ENCODE peak calls at places on chromosomes 1 and 21, in four cellular contexts. C, W, J and O are unnamed samples.

GRCh38 chr1:39885516-39885915 is 2.2 kb upstream of the TRIT1 start:
- DNase-seq in C (no peak), W (no peak), J (no peak), O (no peak)

GRCh38 chr1:21880619-21880970 is 56.5 kb downstream of the HSPG2 start:
- DNase-seq in C (no peak), W (no peak), J (no peak), O (no peak)

GRCh38 chr1:175540928-175541645 is 202.3 kb downstream of the TNR start:
- DNase-seq in C (no peak), W (no peak), J (no peak), O (no peak)

GRCh38 chr1:45822644-45823043 is 19.2 kb downstream of the MAST2 start:
- DNase-seq in C (no peak), W (no peak), J (no peak), O (no peak)

GRCh38 chr1:171644805-171645483 is 7.5 kb downstream of the MYOC start:
- DNase-seq in C (peak; percentile 65), W (peak; percentile 89), J (peak; percentile 68), O (peak; percentile 91)

GRCh38 chr1:35470964-35471613 is 86.1 kb downstream of the KIAA0319L start:
- DNase-seq in C (no peak), W (no peak), J (no peak), O (no peak)

GRCh38 chr21:34074283-34075098 is 1.1 kb downstream of the MRPS6 start:
- DNase-seq in C (no peak), W (peak; percentile 42), J (no peak), O (no peak)

GRCh38 chr1:235617808-235618207 is 31.8 kb downstream of the GNG4 start:
- DNase-seq in C (no peak), W (no peak), J (no peak), O (no peak)

GRCh38 chr1:227788279-227789041 is 27.0 kb upstream of the PRSS38 start:
- DNase-seq in C (no peak), W (peak; percentile 88), J (peak; percentile 88), O (peak; percentile 64)

GRCh38 chr1:109163549-109163948 is 49.6 kb downstream of the ELAPOR1 start:
- DNase-seq in C (no peak), W (no peak), J (no peak), O (no peak)

GRCh38 chr1:53640696-53641065 is 98.3 kb downstream of the GLIS1 start:
- DNase-seq in C (no peak), W (no peak), J (peak; percentile 23), O (no peak)

GRCh38 chr21:37257967-37258877 is 8.9 kb downstream of the VPS26C start:
- DNase-seq in C (no peak), W (peak; percentile 73), J (peak; percentile 73), O (no peak)

GRCh38 chr1:110152133-110152785 is 2.0 kb downstream of the SLC6A17 start:
- DNase-seq in C (no peak), W (no peak), J (no peak), O (no peak)

GRCh38 chr1:116854294-116854693 is 55.4 kb upstream of the PTGFRN start:
- DNase-seq in C (no peak), W (no peak), J (no peak), O (no peak)

GRCh38 chr1:212368073-212368484 is 46.6 kb downstream of the PACC1 start:
- DNase-seq in C (peak; percentile 42), W (peak; percentile 65), J (no peak), O (no peak)

GRCh38 chr1:22318279-22318983 is 133.2 kb upstream of the ZBTB40 start:
- DNase-seq in C (no peak), W (no peak), J (no peak), O (no peak)

GRCh38 chr1:54667797-54668196 is 26.2 kb downstream of the MROH7 start:
- DNase-seq in C (no peak), W (no peak), J (no peak), O (no peak)

GRCh38 chr1:8679929-8680504 is 137.4 kb downstream of the RERE start:
- DNase-seq in C (no peak), W (no peak), J (no peak), O (no peak)

GRCh38 chr21:35924714-35925301 is 135.5 kb downstream of the SETD4 start:
- DNase-seq in C (no peak), W (no peak), J (no peak), O (no peak)

GRCh38 chr1:46643368-46643775 is 24.8 kb downstream of the ATPAF1 start:
- DNase-seq in C (peak; percentile 65), W (peak; percentile 31), J (no peak), O (no peak)

GRCh38 chr1:67823645-67824044 is 9.6 kb downstream of the GNG12 start:
- DNase-seq in C (no peak), W (no peak), J (no peak), O (no peak)

GRCh38 chr21:46457801-46458314 is 833 bp upstream of the DIP2A start:
- DNase-seq in C (no peak), W (peak; percentile 43), J (peak; percentile 79), O (peak; percentile 62)

GRCh38 chr1:181084606-181084969 is 3.9 kb upstream of the IER5 start:
- DNase-seq in C (no peak), W (no peak), J (no peak), O (no peak)

GRCh38 chr1:222620566-222620965 is 2.7 kb downstream of the MIA3 start:
- DNase-seq in C (no peak), W (no peak), J (no peak), O (no peak)

GRCh38 chr21:25002676-25003075 is 604.6 kb downstream of the MRPL39 start:
- DNase-seq in C (no peak), W (no peak), J (no peak), O (no peak)

GRCh38 chr1:203607169-203607873 is 19.3 kb upstream of the ATP2B4 start:
- DNase-seq in C (no peak), W (no peak), J (peak; percentile 73), O (no peak)

GRCh38 chr1:192445243-192445642 is 128.5 kb downstream of the RGS21 start:
- DNase-seq in C (no peak), W (no peak), J (no peak), O (no peak)

GRCh38 chr1:193031431-193031830 is 27.7 kb downstream of the UCHL5 start:
- DNase-seq in C (no peak), W (no peak), J (no peak), O (no peak)

GRCh38 chr1:25610822-25611630 is 5.6 kb upstream of the MAN1C1 start:
- DNase-seq in C (no peak), W (no peak), J (no peak), O (no peak)

GRCh38 chr1:28112388-28113311 is 24.2 kb upstream of the EYA3 start:
- DNase-seq in C (no peak), W (peak; percentile 27), J (no peak), O (peak; percentile 68)

GRCh38 chr1:237938553-237938952 is 47.8 kb upstream of the ZP4 start:
- DNase-seq in C (no peak), W (peak; percentile 32), J (no peak), O (no peak)

GRCh38 chr1:66532798-66533783 is 862 bp upstream of the SGIP1 start:
- DNase-seq in C (no peak), W (no peak), J (peak; percentile 71), O (no peak)

GRCh38 chr1:227318852-227319607 is 738 bp upstream of the CDC42BPA start:
- DNase-seq in C (no peak), W (peak; percentile 66), J (no peak), O (peak; percentile 64)

GRCh38 chr1:24416666-24417391 is 1.2 kb downstream of the NIPAL3 start:
- DNase-seq in C (peak; percentile 64), W (peak; percentile 60), J (no peak), O (no peak)

GRCh38 chr1:212461916-212462660 is 29.4 kb downstream of the NENF start:
- DNase-seq in C (no peak), W (no peak), J (peak; percentile 20), O (no peak)

GRCh38 chr1:229436178-229436577 is 2.3 kb upstream of the ACTA1 start:
- DNase-seq in C (no peak), W (no peak), J (no peak), O (no peak)

GRCh38 chr1:229445828-229446227 is 11.9 kb upstream of the ACTA1 start:
- DNase-seq in C (no peak), W (no peak), J (no peak), O (no peak)

GRCh38 chr1:229438021-229438420 is 4.1 kb upstream of the ACTA1 start:
- DNase-seq in C (no peak), W (no peak), J (no peak), O (no peak)

GRCh38 chr1:229437443-229437842 is 3.5 kb upstream of the ACTA1 start:
- DNase-seq in C (no peak), W (no peak), J (no peak), O (no peak)

GRCh38 chr1:229440821-229441537 is 7.1 kb upstream of the ACTA1 start:
- DNase-seq in C (no peak), W (no peak), J (no peak), O (no peak)
- H3K27ac ChIP-seq in C (no peak overlapping the region), W (no peak overlapping the region), J (peak overlapping the region; percentile 56), O (peak overlapping the region; percentile 53)

DNA sequence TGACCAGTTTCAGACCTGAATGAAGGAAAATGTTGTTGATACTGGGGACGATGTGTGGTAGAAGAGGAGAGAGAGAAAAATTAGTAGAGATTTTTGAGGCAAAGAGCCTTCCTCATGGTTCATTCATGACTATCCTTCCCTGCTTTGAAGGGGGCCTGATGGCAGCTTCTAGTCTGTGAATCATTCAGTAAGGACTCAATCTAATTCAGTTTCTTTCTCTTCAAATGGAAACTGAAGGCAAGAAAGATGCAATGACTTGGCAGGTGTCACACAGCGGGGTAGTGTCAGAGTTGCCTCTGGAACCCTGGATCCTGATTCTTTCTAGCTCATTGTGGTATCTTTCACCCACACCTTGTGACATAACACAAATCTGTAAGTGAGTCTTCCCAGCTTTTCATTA is 14.9 kb upstream of the CD5L start:
- DNase-seq in C (no peak), W (no peak), J (no peak), O (no peak)
- H3K36me3 ChIP-seq in C (no peaks in the 10 kb centered on the region), W (no peaks in the 10 kb centered on the region), J (no peaks in the 10 kb centered on the region), O (no peaks in the 10 kb centered on the region)

GRCh38 chr1:100137602-100138001 is 4.6 kb downstream of the TRMT13 start:
- DNase-seq in C (no peak), W (no peak), J (no peak), O (no peak)
- H3K27ac ChIP-seq in C (no peak overlapping the region), W (no peak overlapping the region), J (no peak overlapping the region), O (no peak overlapping the region)

GRCh38 chr1:118717893-118718292 is 270.2 kb downstream of the TBX15 start:
- DNase-seq in C (no peak), W (no peak), J (no peak), O (no peak)
- H3K36me3 ChIP-seq in C (no peaks in the 10 kb centered on the region), W (no peaks in the 10 kb centered on the region), J (no peaks in the 10 kb centered on the region), O (no peaks in the 10 kb centered on the region)

DNA sequence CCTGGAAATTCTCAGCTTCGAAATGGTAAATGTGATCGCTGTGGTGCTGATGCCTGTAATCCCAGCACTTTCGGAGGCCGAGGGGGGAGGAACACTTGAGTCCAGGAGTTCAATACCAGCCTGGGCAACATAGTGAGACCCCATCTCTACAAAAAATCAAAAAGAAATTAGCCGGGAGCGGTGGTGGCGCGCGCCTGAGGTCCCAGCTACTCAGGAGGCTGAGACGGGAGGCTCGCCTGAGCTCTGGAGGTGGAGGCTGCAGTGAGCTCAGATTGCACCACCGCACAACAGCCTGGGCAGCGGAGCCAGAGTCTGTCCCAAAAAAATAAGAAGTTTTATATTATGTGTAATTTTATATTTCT is 845 bp upstream of the MRPL20 start:
- DNase-seq in C (no peak), W (no peak), J (peak; percentile 42), O (no peak)
- H3K27ac ChIP-seq in C (peak overlapping the region; percentile 96), W (no peak overlapping the region), J (peak overlapping the region; percentile 88), O (peak overlapping the region; percentile 89)

DNA sequence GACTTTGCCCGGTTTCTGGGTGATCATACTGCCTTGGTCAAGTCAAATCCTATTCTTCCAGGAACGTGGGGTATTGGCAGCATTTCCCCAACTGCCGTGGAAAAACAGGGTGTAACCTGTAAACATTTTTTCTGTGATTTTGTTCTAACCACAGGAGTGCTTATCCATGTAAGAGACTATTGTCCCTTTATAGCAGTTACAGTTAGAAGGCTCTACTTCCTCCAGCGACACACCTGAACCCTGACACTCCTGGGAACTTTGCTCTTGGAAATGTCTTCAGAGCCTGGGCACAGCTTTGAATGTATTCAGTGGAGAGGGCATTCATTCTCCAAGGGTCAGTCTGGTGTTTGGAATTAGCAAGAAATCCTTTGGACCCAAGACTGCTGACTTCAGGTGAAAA is 26.4 kb upstream of the ARHGEF10L start:
- DNase-seq in C (no peak), W (peak; percentile 83), J (no peak), O (no peak)
- H3K36me3 ChIP-seq in C (no peaks in the 10 kb centered on the region), W (no peaks in the 10 kb centered on the region), J (no peaks in the 10 kb centered on the region), O (no peaks in the 10 kb centered on the region)